ENCODE peak calls at places on chromosomes 16 and 17, in five cellular contexts. K, Z, R, X and G are unnamed samples.

GRCh38 chr16:30351586-30352419 is 3.3 kb downstream of the CD2BP2 start:
- DNase-seq in K (no peak), Z (no peak), R (peak; percentile 93), X (no peak), G (no peak)

GRCh38 chr16:28846933-28847273 is 755 bp upstream of the TUFM start:
- DNase-seq in K (no peak), Z (no peak), R (no peak), X (no peak), G (no peak)

GRCh38 chr16:57528499-57529323 is 7.7 kb downstream of the CCDC102A start:
- DNase-seq in K (no peak), Z (no peak), R (peak; percentile 5), X (no peak), G (no peak)

GRCh38 chr17:35896011-35896587 is 15.9 kb upstream of the CCL5 start:
- DNase-seq in K (peak; percentile 47), Z (no peak), R (no peak), X (no peak), G (no peak)

GRCh38 chr17:56629450-56630187 is 36.1 kb downstream of the NOG start:
- DNase-seq in K (no peak), Z (no peak), R (no peak), X (no peak), G (no peak)

GRCh38 chr16:85583491-85584181 is 29.5 kb upstream of the GSE1 start:
- DNase-seq in K (no peak), Z (no peak), R (no peak), X (no peak), G (no peak)

GRCh38 chr16:26697826-26698225 is 368.9 kb upstream of the C16orf82 start:
- DNase-seq in K (no peak), Z (no peak), R (no peak), X (no peak), G (no peak)

GRCh38 chr16:10362077-10362863 is 23.6 kb upstream of the ATF7IP2 start:
- DNase-seq in K (peak; percentile 35), Z (no peak), R (no peak), X (no peak), G (no peak)

GRCh38 chr16:5979905-5980550 is 882.4 kb upstream of the EEF2KMT start:
- DNase-seq in K (no peak), Z (no peak), R (no peak), X (no peak), G (no peak)

GRCh38 chr16:30066882-30067583 is 1.5 kb downstream of the ALDOA start:
- DNase-seq in K (no peak), Z (no peak), R (peak; percentile 83), X (no peak), G (no peak)

GRCh38 chr16:10976663-10977062 is 32.3 kb downstream of the CLEC16A start:
- DNase-seq in K (no peak), Z (no peak), R (no peak), X (no peak), G (no peak)

GRCh38 chr16:24073321-24073720 is 182.8 kb upstream of the CACNG3 start:
- DNase-seq in K (no peak), Z (no peak), R (no peak), X (no peak), G (no peak)

GRCh38 chr17:19386974-19387920 is at the start of gene MFAP4:
- DNase-seq in K (no peak), Z (no peak), R (peak; percentile 58), X (peak; percentile 93), G (no peak)

GRCh38 chr16:68097895-68098294 is 12.7 kb downstream of the NFATC3 start:
- DNase-seq in K (no peak), Z (no peak), R (no peak), X (no peak), G (no peak)

GRCh38 chr16:52436646-52437645 is 110.0 kb downstream of the TOX3 start:
- DNase-seq in K (no peak), Z (no peak), R (no peak), X (peak; percentile 47), G (no peak)

GRCh38 chr17:47117386-47117785 is 71.7 kb downstream of the CDC27 start:
- DNase-seq in K (no peak), Z (no peak), R (no peak), X (no peak), G (no peak)

GRCh38 chr16:28311913-28312312 is 19.6 kb downstream of the SBK1 start:
- DNase-seq in K (no peak), Z (no peak), R (no peak), X (no peak), G (no peak)

GRCh38 chr17:15213381-15214087 is 51.6 kb downstream of the PMP22 start:
- DNase-seq in K (no peak), Z (no peak), R (no peak), X (no peak), G (no peak)

GRCh38 chr16:3457434-3458252 is 14.2 kb downstream of the NAA60 start:
- DNase-seq in K (peak; percentile 99), Z (peak; percentile 83), R (peak; percentile 95), X (peak; percentile 50), G (peak; percentile 73)

GRCh38 chr16:54431041-54431996 is 144.7 kb upstream of the IRX3 start:
- DNase-seq in K (no peak), Z (no peak), R (no peak), X (no peak), G (no peak)

GRCh38 chr16:66845791-66846221 is 1.6 kb downstream of the CA7 start:
- DNase-seq in K (no peak), Z (no peak), R (peak; percentile 22), X (peak; percentile 93), G (peak; percentile 78)

GRCh38 chr16:55668337-55669281 is 12.8 kb downstream of the SLC6A2 start:
- DNase-seq in K (no peak), Z (no peak), R (peak; percentile 81), X (no peak), G (no peak)

GRCh38 chr16:67678354-67679023 is 11.9 kb downstream of the C16orf86 start:
- DNase-seq in K (no peak), Z (no peak), R (no peak), X (no peak), G (no peak)

GRCh38 chr16:88938119-88938932 is 38.7 kb downstream of the CBFA2T3 start:
- DNase-seq in K (no peak), Z (no peak), R (no peak), X (no peak), G (no peak)

GRCh38 chr17:50079334-50080095 is 15.6 kb upstream of the PDK2 start:
- DNase-seq in K (no peak), Z (no peak), R (peak; percentile 34), X (peak; percentile 96), G (peak; percentile 88)

GRCh38 chr17:65587602-65588193 is 26.2 kb upstream of the AXIN2 start:
- DNase-seq in K (no peak), Z (no peak), R (no peak), X (no peak), G (no peak)